ENCODE peak calls at places on chromosomes 2 and 18, in ten cellular contexts. G, C, E, Q, S, A, R, H, F and L are unnamed samples.

GRCh38 chr2:145546091-145546490 is 1026.2 kb upstream of the ZEB2 start:
- DNase-seq in Q (peak), S (no peak), C (no peak), E (no peak), F (no peak), H (no peak), A (no peak), R (peak), G (no peak), L (no peak)

GRCh38 chr2:97951155-97951670 is 44.5 kb downstream of the TMEM131 start:
- DNase-seq in E (no peak), C (peak), A (no peak), H (no peak), F (no peak), S (no peak), R (peak), Q (peak), G (no peak), L (no peak)

GRCh38 chr2:8882094-8882493 is 44.7 kb upstream of the KIDINS220 start:
- DNase-seq in E (no peak), Q (peak), G (no peak), C (peak), H (no peak), F (no peak), R (peak), S (no peak), A (no peak), L (no peak)

GRCh38 chr2:769771-770170 is 92.6 kb upstream of the TMEM18 start:
- DNase-seq in G (no peak), F (no peak), C (no peak), R (no peak), S (no peak), H (no peak), E (no peak), A (no peak), Q (peak), L (no peak)

GRCh38 chr2:207839575-207839974 is 69.9 kb upstream of the FZD5 start:
- DNase-seq in G (no peak), Q (no peak), H (no peak), C (no peak), E (no peak), S (no peak), F (no peak), A (no peak), R (no peak), L (no peak)

GRCh38 chr2:126049461-126049860 is 606.5 kb upstream of the GYPC start:
- DNase-seq in F (no peak), E (no peak), R (no peak), C (no peak), A (no peak), Q (no peak), G (no peak), S (no peak), H (no peak), L (no peak)

GRCh38 chr2:147331790-147332419 is 512.9 kb upstream of the ACVR2A start:
- DNase-seq in A (no peak), Q (no peak), C (peak), E (peak), G (no peak), S (no peak), R (peak), H (peak), F (no peak), L (no peak)

GRCh38 chr2:238573065-238573778 is 146.5 kb downstream of the ASB1 start:
- DNase-seq in S (no peak), R (peak), H (no peak), Q (no peak), E (no peak), G (no peak), F (no peak), C (peak), A (no peak), L (no peak)

GRCh38 chr2:218270721-218271486 is 585 bp downstream of the PNKD start:
- DNase-seq in F (no peak), C (peak), E (no peak), R (no peak), A (no peak), H (no peak), Q (peak), G (no peak), S (no peak), L (no peak)

GRCh38 chr2:22273853-22274252 is 1111.1 kb upstream of the KLHL29 start:
- DNase-seq in E (no peak), G (no peak), R (no peak), A (no peak), Q (no peak), S (no peak), C (no peak), H (no peak), F (no peak), L (no peak)

GRCh38 chr18:52060612-52061259 is 279.3 kb upstream of the DCC start:
- DNase-seq in S (no peak), Q (no peak), A (no peak), C (no peak), R (no peak), E (no peak), G (no peak), H (no peak), F (peak), L (no peak)